ENCODE peak calls at places on chromosomes 4 and X, in five cellular contexts. X is GM23338, K is neural progenitor cell, Q is mammary epithelial cell, T is colonic mucosa. O is an unnamed sample.
A peak's percentile ranks its signal among the peaks of the same experiment; 100 is the strongest.

GRCh38 chrX:146481735-146482134 is 327.8 kb upstream of the CXorf51B start:
- DNase-seq in Q (no peak), T (no peak), X (peak; percentile 6), K (peak; percentile 3), O (peak; percentile 7)

GRCh38 chr4:4344915-4345527 is 41.9 kb upstream of the NSG1 start:
- DNase-seq in Q (no peak), T (no peak), K (no peak), X (no peak), O (no peak)

GRCh38 chr4:77310931-77311330 is 153.9 kb downstream of the CCNG2 start:
- DNase-seq in X (peak; percentile 8), T (no peak), K (no peak), Q (peak; percentile 12), O (no peak)

GRCh38 chr4:119286377-119287002 is 35.4 kb downstream of the FABP2 start:
- DNase-seq in T (no peak), X (peak; percentile 46), K (peak; percentile 38), Q (peak; percentile 34), O (no peak)

GRCh38 chr4:16627999-16628398 is 270.4 kb downstream of the LDB2 start:
- DNase-seq in X (no peak), Q (peak; percentile 1), K (no peak), T (no peak), O (no peak)

GRCh38 chr4:74671074-74671698 is 123.1 kb downstream of the BTC start:
- DNase-seq in X (peak; percentile 81), Q (peak; percentile 62), K (peak; percentile 68), T (peak; percentile 75), O (peak; percentile 61)

GRCh38 chr4:123297836-123298235 is 98.8 kb upstream of the SPRY1 start:
- DNase-seq in Q (no peak), X (peak; percentile 33), K (no peak), T (no peak), O (no peak)

GRCh38 chrX:960821-961220 is 251.6 kb downstream of the CRLF2 start:
- DNase-seq in K (peak; percentile 68), X (no peak), Q (no peak), T (no peak), O (no peak)

GRCh38 chrX:46686003-46686645 is 72.8 kb downstream of the SLC9A7 start:
- DNase-seq in X (peak; percentile 55), Q (peak; percentile 24), K (peak; percentile 44), T (peak; percentile 21), O (peak; percentile 28)

GRCh38 chr4:108560624-108561023 is 59.8 kb upstream of the RPL34 start:
- DNase-seq in Q (no peak), T (no peak), K (no peak), X (no peak), O (no peak)

GRCh38 chr4:48216563-48216962 is 53.1 kb downstream of the TEC start:
- DNase-seq in T (no peak), Q (no peak), K (no peak), X (no peak), O (no peak)

GRCh38 chr4:172357006-172357405 is 543.8 kb downstream of the GALNTL6 start:
- DNase-seq in K (no peak), X (no peak), Q (no peak), T (no peak), O (no peak)

GRCh38 chrX:148808825-148809224 is 308.4 kb downstream of the AFF2 start:
- DNase-seq in T (no peak), K (no peak), Q (no peak), X (peak; percentile 15), O (no peak)

GRCh38 chr4:181578911-181579310 is 664.3 kb upstream of the TENM3 start:
- DNase-seq in K (no peak), Q (no peak), X (no peak), T (no peak), O (no peak)

DNA sequence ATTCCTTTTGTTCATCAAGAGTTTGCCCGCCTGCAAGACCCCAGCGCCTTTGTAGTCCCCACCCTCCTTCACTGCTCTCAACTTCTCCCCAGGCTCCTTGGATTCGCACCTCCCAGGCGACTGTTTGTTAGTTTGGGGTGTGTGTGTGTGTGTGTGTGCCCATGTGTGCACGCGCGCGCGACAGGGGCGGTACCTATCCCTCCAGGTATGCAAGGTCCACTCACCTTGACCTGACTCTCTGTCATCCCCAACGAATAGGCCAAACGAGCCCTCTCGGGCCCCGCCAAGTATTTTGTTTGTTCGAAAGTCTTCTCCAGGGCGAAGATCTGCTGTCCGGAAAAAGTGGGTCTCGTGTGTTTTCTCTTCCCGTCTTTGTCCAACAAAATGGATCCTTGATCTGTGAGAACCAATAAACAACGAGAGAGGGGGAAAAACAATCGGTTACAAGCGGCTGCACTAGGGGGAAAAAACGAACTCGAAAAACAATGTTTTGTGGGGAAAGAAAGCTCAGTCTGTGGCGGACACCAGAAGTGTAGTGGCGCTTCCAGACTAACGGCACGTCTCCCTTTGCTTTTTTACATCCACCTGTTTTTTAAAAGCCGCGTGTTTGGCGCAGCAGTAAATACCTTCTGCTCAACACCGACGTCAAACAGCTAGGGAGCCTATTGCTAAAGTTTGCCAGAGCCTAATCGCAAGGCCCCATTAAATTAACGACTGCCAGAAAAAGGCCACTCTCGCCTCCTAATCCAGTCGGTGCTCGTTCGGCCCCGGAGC is 3.5 kb downstream of the NKX6-1 start:
- DNase-seq in Q (no peak), K (peak; percentile 47), X (peak; percentile 57), T (no peak), O (no peak)
- H3K4me3 ChIP-seq in Q (no peak overlapping the region), K (peak overlapping the region; percentile 60), X (peak overlapping the region; percentile 86), T (no peak overlapping the region), O (no peak overlapping the region)

GRCh38 chr4:10003666-10004065 is 17.6 kb downstream of the SLC2A9 start:
- DNase-seq in T (no peak), X (no peak), Q (peak; percentile 90), K (no peak), O (no peak)
- TF ChIP-seq CTCF in T (no peak), X (no peak), Q (peak; percentile 10), K (no peak), O (no peak)

GRCh38 chr4:1524761-1525160 is 118.5 kb upstream of the NKX1-1 start:
- DNase-seq in X (no peak), T (no peak), K (no peak), Q (no peak), O (no peak)

GRCh38 chr4:1523033-1523432 is 116.8 kb upstream of the NKX1-1 start:
- DNase-seq in K (no peak), X (no peak), Q (no peak), T (no peak), O (no peak)

GRCh38 chr4:1523506-1523905 is 117.3 kb upstream of the NKX1-1 start:
- DNase-seq in Q (no peak), X (no peak), K (no peak), T (no peak), O (no peak)

GRCh38 chr4:1522606-1523005 is 116.4 kb upstream of the NKX1-1 start:
- DNase-seq in Q (no peak), T (no peak), X (no peak), K (no peak), O (no peak)

GRCh38 chr4:1523907-1524636 is 117.8 kb upstream of the NKX1-1 start:
- DNase-seq in X (no peak), T (no peak), K (peak; percentile 39), Q (no peak), O (no peak)
- H3K27me3 ChIP-seq in X (peaks cover 7% of the 10 kb centered on the region), T (no peaks in the 10 kb centered on the region), K (peaks cover 91% of the 10 kb centered on the region), Q (peaks cover 21% of the 10 kb centered on the region), O (no peaks in the 10 kb centered on the region)

DNA sequence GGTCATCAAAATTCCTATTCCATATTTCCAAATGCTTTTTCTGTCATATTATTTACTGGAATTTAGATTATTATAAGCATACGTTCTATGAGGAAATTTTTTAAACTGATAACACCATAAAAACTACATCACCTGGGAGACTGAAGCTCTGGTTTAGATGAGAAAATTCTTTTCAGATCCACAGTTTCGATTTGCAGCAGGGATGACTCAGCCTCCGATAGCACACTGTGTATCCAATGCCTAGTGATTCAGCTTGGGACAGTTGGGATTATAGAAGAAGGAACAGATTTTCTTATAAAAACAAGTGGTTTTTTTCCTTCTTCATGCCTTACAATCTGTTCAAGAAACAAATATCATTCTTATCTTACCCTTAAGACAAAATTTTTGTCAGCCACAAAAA is 129.0 kb downstream of the FBXO8 start:
- DNase-seq in Q (peak; percentile 50), T (no peak), K (no peak), X (no peak), O (no peak)
- H3K4me3 ChIP-seq in Q (no peak overlapping the region), T (no peak overlapping the region), K (no peak overlapping the region), X (no peak overlapping the region), O (no peak overlapping the region)

GRCh38 chrX:15849555-15849954 is 5.1 kb downstream of the AP1S2 start:
- DNase-seq in X (peak; percentile 39), K (peak; percentile 69), T (no peak), Q (peak; percentile 8), O (peak; percentile 14)
- TF ChIP-seq CTCF in X (peak; percentile 34), K (peak; percentile 60), T (no peak), Q (peak; percentile 44), O (peak; percentile 43)

DNA sequence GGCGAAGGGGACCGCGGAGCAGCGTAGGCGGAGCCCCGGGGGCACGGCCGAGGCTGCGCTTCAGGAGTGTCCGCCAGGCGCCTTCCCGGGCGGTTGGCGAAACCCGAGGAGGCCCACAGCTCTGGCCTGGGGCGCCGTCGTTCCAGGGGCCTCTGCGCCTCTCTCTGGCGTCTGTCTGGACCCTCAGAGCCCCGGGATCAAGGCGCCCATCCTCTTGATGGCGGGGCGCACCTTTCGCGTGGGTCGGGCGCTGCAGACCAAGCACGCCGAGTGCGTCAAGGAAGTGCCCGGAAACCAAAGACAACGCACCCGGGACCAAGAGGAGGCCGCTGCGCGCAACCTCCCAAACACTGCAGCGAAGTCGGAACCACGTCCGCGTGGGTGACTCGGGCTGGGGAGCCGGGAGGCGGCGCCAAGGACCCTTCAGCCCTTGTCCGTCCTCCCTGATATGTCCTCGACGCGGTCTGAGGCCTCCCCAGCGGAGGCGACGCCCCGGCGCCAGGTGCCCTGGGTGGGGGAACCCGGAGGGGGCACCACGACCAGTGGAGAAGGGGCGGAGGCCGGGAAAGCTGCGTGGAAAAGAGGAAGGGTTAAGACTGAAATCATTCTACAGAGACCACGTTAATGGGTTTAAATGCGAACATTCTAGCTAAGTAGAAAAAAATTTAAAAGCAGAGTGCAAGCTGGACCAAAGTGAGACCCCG is 9.9 kb downstream of the HMX1 start:
- DNase-seq in X (peak; percentile 68), T (no peak), Q (no peak), K (peak; percentile 70), O (no peak)
- H3K27me3 ChIP-seq in X (peaks cover 99% of the 10 kb centered on the region), T (peaks cover 96% of the 10 kb centered on the region), Q (peaks cover 70% of the 10 kb centered on the region), K (peaks cover 100% of the 10 kb centered on the region), O (no peaks in the 10 kb centered on the region)

DNA sequence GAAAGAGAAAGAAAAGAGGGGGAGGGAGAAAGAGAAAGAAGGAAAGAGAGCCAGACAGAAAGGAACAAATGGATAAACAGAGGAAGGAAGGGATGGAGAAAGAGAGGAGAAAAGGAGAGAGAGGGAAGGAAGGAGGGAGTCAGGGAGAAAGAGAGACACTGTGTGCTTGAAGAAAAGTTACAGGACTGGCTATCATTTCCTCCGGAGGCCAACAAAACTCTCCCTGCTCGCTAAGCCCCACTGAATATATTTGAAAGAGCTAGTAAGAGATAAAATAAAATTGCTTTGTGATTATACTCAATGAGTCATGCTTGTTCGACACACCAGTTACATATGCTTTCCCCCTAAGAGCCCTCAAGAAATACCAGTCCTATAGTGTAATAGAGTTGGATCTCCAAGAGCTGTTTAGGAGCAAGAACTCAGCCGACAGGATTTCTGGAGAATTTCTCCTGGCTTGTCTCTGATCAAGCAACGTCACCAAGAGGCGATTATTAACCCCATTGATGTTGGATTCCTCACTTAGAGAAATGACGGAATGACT is 102.2 kb downstream of the MXRA5 start:
- DNase-seq in T (no peak), Q (peak; percentile 19), K (no peak), X (no peak), O (no peak)
- H3K4me3 ChIP-seq in T (no peak overlapping the region), Q (no peak overlapping the region), K (no peak overlapping the region), X (no peak overlapping the region), O (no peak overlapping the region)

GRCh38 chrX:129655547-129656248 is 942 bp upstream of the APLN start:
- DNase-seq in K (peak; percentile 32), X (peak; percentile 55), T (no peak), Q (peak; percentile 23), O (peak; percentile 54)
- TF ChIP-seq CTCF in K (no peak), X (no peak), T (no peak), Q (peak; percentile 32), O (peak; percentile 9)